ENCODE peak calls at places on chromosomes 2 and 18, in four cellular contexts. T is K562, K is GM12891, Y is GM12878. G is an unnamed sample.

GRCh38 chr2:232883116-232883721 is 13.2 kb downstream of the SNORC start:
- DNase-seq in T (no peak), K (no peak), Y (no peak), G (no peak)

GRCh38 chr18:46071615-46071893 is 506 bp downstream of the PSTPIP2 start:
- DNase-seq in T (peak), K (no peak), Y (no peak), G (peak)

GRCh38 chr2:176484838-176485237 is 215.6 kb downstream of the MTX2 start:
- DNase-seq in T (no peak), K (no peak), Y (no peak), G (no peak)

GRCh38 chr2:235238537-235238936 is 255.3 kb upstream of the AGAP1 start:
- DNase-seq in T (no peak), K (no peak), Y (no peak), G (no peak)

GRCh38 chr2:42123426-42123825 is 45.7 kb upstream of the EML4 start:
- DNase-seq in T (no peak), K (no peak), Y (no peak), G (no peak)

GRCh38 chr18:14970027-14970426 is 222.1 kb downstream of the ANKRD30B start:
- DNase-seq in T (no peak), K (no peak), Y (no peak), G (no peak)

GRCh38 chr18:77118256-77119090 is 14.1 kb downstream of the MBP start:
- DNase-seq in T (no peak), K (no peak), Y (no peak), G (no peak)

GRCh38 chr18:48393776-48394175 is 15.4 kb downstream of the ZBTB7C start:
- DNase-seq in T (no peak), K (no peak), Y (no peak), G (no peak)

GRCh38 chr2:196113061-196113974 is 44.7 kb upstream of the DNAH7 start:
- DNase-seq in T (no peak), K (no peak), Y (no peak), G (no peak)

GRCh38 chr2:137799599-137799998 is 164.7 kb upstream of the HNMT start:
- DNase-seq in T (no peak), K (no peak), Y (no peak), G (no peak)

GRCh38 chr2:236824836-236825235 is 255.2 kb downstream of the ACKR3 start:
- DNase-seq in T (no peak), K (no peak), Y (no peak), G (no peak)

GRCh38 chr18:55781481-55781957 is 193.5 kb upstream of the TCF4 start:
- DNase-seq in T (peak), K (no peak), Y (no peak), G (peak)

GRCh38 chr2:127829845-127830246 is 18.9 kb upstream of the WDR33 start:
- DNase-seq in T (no peak), K (peak), Y (peak), G (no peak)

GRCh38 chr2:43075054-43075593 is 151.3 kb downstream of the ZFP36L2 start:
- DNase-seq in T (no peak), K (no peak), Y (no peak), G (no peak)

GRCh38 chr2:15041429-15041837 is 408.9 kb downstream of the LRATD1 start:
- DNase-seq in T (no peak), K (no peak), Y (no peak), G (no peak)

GRCh38 chr2:6545336-6545735 is 320.4 kb downstream of the CMPK2 start:
- DNase-seq in T (no peak), K (no peak), Y (no peak), G (no peak)

GRCh38 chr2:2271471-2271941 is 59.6 kb downstream of the MYT1L start:
- DNase-seq in T (no peak), K (no peak), Y (no peak), G (no peak)

GRCh38 chr2:215454519-215454918 is 18.7 kb upstream of the FN1 start:
- DNase-seq in T (peak), K (no peak), Y (no peak), G (no peak)

GRCh38 chr2:215536476-215536875 is 100.6 kb upstream of the FN1 start:
- DNase-seq in T (no peak), K (no peak), Y (no peak), G (no peak)

GRCh38 chr2:187451510-187451909 is 3.5 kb upstream of the CALCRL start:
- DNase-seq in T (no peak), K (no peak), Y (no peak), G (no peak)

GRCh38 chr2:234635284-234635683 is 138.4 kb upstream of the ARL4C start:
- DNase-seq in T (no peak), K (no peak), Y (no peak), G (no peak)

GRCh38 chr2:204272089-204272488 is 273.2 kb upstream of the PARD3B start:
- DNase-seq in T (no peak), K (no peak), Y (no peak), G (no peak)

GRCh38 chr2:204272913-204273312 is 272.4 kb upstream of the PARD3B start:
- DNase-seq in T (no peak), K (no peak), Y (no peak), G (no peak)

GRCh38 chr2:204268458-204268857 is 276.8 kb upstream of the PARD3B start:
- DNase-seq in T (no peak), K (no peak), Y (no peak), G (no peak)

GRCh38 chr2:204265701-204266310 is 279.5 kb upstream of the PARD3B start:
- DNase-seq in T (no peak), K (no peak), Y (no peak), G (no peak)

DNA sequence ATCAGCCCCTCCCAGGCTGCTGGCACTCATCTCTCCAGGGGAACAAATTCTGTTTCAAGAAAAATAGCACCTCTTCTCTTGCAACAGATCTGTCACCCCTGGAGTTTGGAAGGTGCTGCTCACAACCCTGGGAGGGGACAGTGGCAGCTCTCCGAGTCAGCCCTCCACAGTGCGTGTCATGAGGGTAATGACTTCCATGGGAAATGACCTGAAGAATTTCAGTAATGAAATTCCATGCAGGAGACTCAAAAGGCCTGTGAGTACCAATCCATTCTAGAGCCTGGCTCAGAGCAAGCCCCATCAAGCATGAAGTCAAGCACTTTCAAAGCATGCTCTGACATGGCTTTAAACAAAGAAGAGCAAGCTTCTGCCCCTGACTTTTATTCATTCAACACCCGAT is 276.3 kb upstream of the PARD3B start:
- DNase-seq in T (no peak), K (no peak), Y (no peak), G (no peak)
- TF ChIP-seq SPI1 in T (no peak), K (no peak), Y (no peak), G (no peak)

GRCh38 chr2:3641841-3642421 is 16.1 kb upstream of the ALLC start:
- DNase-seq in T (no peak), K (no peak), Y (no peak), G (no peak)

GRCh38 chr2:3644246-3644525 is 13.8 kb upstream of the ALLC start:
- DNase-seq in T (no peak), K (no peak), Y (no peak), G (no peak)

GRCh38 chr2:3641181-3641580 is 16.8 kb upstream of the ALLC start:
- DNase-seq in T (no peak), K (no peak), Y (no peak), G (no peak)

GRCh38 chr2:3643371-3644245 is 14.4 kb upstream of the ALLC start:
- DNase-seq in T (no peak), K (no peak), Y (no peak), G (no peak)

GRCh38 chr2:3642521-3643215 is 15.3 kb upstream of the ALLC start:
- DNase-seq in T (no peak), K (no peak), Y (no peak), G (no peak)
- TF ChIP-seq POLR2AphosphoS5 in T (no peak), K (no peak), Y (no peak), G (no peak)

GRCh38 chr2:25281581-25281980 is 60.1 kb downstream of the DNMT3A start:
- DNase-seq in T (no peak), K (no peak), Y (no peak), G (no peak)
- TF ChIP-seq SPI1 in T (no peak), K (no peak), Y (no peak), G (no peak)

GRCh38 chr18:75036941-75037516 is 171.9 kb downstream of the PTGR3 start:
- DNase-seq in T (no peak), K (no peak), Y (no peak), G (no peak)
- TF ChIP-seq POLR2AphosphoS5 in T (no peak), K (no peak), Y (no peak), G (no peak)

GRCh38 chr18:52136532-52136931 is 203.5 kb upstream of the DCC start:
- DNase-seq in T (no peak), K (no peak), Y (no peak), G (no peak)
- TF ChIP-seq SPI1 in T (no peak), K (no peak), Y (no peak), G (no peak)

DNA sequence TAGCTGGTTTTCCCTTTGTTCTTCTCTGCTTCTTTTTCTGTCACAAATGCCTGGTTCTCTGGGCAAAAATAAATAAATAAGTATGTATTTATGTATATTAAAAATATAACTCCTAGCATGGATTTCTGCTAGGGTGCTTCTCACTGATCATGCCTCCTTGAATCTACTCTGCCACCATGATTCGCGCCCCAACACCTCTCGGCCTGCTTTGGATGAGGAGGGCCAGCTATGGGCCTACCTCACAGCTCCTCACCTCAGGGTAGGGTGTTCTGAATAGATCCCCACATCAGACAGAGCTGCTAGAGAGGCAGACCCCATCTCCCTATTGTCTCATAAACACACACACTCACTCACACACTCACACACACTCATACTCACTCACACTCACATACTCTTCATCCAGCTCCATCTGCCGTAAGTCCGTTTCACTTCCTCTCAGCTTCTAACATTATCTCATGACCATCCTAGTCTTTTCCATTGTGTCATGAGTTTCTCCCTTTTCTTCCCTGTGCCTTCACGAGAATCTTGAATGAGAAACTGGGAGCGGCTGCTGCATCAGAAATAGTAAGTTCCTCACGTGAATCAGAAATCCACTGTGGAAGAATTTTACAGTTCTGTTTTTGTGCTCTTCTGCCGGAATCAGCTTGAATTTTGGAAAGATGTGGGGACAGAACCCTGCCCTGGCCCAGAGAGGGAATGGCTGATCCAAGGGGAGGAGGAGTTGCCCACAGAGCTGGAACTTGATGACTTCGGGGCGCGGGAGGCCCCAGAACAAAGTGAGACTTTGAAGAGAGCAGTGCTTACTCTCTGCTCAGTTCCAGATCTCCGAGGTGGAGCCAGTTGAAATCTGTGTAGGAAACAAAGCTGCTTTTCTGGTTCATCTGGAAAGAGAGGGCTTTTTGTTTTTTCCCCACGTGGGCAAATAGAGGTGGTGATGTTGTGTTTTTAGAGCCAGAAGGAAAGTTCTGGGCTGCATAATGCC is 20.9 kb downstream of the ANXA4 start:
- DNase-seq in T (no peak), K (no peak), Y (no peak), G (no peak)
- TF ChIP-seq POLR2AphosphoS5 in T (no peak), K (no peak), Y (no peak), G (no peak)

GRCh38 chr2:145422576-145422975 is 902.7 kb upstream of the ZEB2 start:
- DNase-seq in T (no peak), K (no peak), Y (no peak), G (no peak)

GRCh38 chr2:145416640-145417039 is 896.7 kb upstream of the ZEB2 start:
- DNase-seq in T (peak), K (no peak), Y (no peak), G (no peak)

GRCh38 chr2:145423809-145424208 is 903.9 kb upstream of the ZEB2 start:
- DNase-seq in T (no peak), K (no peak), Y (no peak), G (no peak)

DNA sequence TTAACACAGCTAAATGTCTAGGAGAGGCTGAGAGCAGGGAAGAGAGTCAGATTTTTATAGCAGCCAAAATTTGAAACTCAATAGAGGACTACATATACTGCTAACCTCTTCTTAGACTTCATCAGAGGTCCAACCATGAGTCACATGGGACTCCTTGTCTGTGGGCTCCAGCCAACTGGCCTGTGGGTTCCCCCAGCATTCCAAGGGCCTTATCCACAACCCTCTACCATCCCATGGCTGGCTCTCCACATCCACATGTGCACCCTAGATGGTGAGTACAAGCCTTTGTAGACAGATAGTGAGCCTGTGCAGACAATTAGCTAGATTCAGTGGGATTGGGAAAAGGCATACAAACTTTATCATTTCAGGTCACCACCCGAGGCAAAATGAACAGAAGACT is 901.9 kb upstream of the ZEB2 start:
- DNase-seq in T (no peak), K (no peak), Y (no peak), G (no peak)
- TF ChIP-seq SPI1 in T (no peak), K (no peak), Y (no peak), G (no peak)

GRCh38 chr2:39503277-39503676 is 66.2 kb upstream of the MAP4K3 start:
- DNase-seq in T (no peak), K (no peak), Y (no peak), G (no peak)

GRCh38 chr2:39501412-39501811 is 64.3 kb upstream of the MAP4K3 start:
- DNase-seq in T (no peak), K (no peak), Y (no peak), G (no peak)

GRCh38 chr2:39508243-39508642 is 71.2 kb upstream of the MAP4K3 start:
- DNase-seq in T (no peak), K (no peak), Y (no peak), G (no peak)

GRCh38 chr2:39506215-39506614 is 69.1 kb upstream of the MAP4K3 start:
- DNase-seq in T (no peak), K (no peak), Y (no peak), G (no peak)

DNA sequence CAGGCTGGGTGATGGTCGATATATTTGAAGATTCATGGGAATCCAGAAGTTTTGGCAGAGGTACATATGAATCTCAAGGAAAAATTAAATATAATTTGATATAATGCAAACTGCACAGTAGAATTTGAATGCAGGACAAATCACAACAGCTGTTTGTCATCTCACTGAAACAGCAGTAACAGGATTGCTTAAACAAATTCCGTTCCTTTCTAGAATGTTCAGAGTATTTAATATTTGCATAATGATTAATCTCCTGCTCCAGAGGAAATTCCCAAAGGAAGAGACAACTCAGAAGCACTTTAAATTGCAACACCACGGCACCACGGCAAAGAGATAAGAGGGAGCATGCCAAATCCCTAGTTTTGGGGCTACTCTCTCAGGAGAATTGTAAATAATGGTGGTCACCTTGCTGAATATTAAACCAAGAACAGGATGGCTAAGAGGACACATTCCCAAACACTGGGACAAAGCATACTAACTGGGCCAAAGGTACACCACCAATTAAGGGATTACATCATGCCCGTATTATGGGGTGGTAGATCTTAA is 67.8 kb upstream of the MAP4K3 start:
- DNase-seq in T (no peak), K (no peak), Y (no peak), G (no peak)
- TF ChIP-seq POLR2AphosphoS5 in T (no peak), K (no peak), Y (no peak), G (no peak)